ENCODE peak calls at places on chromosomes 5 and 9, in seven cellular contexts. R is memory B cell; Z is EL; T is GM04504; F is cardiac fibroblast; Q is stimulated activated CD8-positive, alpha-beta memory T cell treated with anti-CD3 and anti-CD28 coated beads, Interleukin-2, amount 100 ng/mL, for 48 hours; A is HEK293T. H is an unnamed sample.
A peak's percentile ranks its signal among the peaks of the same experiment; 100 is the strongest.

GRCh38 chr5:128426090-128426534 is 111.9 kb downstream of the FBN2 start:
- DNase-seq in T (no peak), A (no peak), F (no peak), Z (no peak), Q (no peak), R (no peak), H (no peak)

GRCh38 chr5:155562153-155562552 is 548.6 kb downstream of the KIF4B start:
- DNase-seq in R (no peak), Q (no peak), T (no peak), A (no peak), F (no peak), Z (no peak), H (no peak)

GRCh38 chr5:1003296-1003937 is 5.2 kb upstream of the NKD2 start:
- DNase-seq in F (no peak), T (no peak), A (no peak), Q (no peak), R (peak; percentile 8), Z (no peak), H (no peak)

GRCh38 chr9:83208065-83208850 is 145.3 kb upstream of the RASEF start:
- DNase-seq in F (peak; percentile 56), A (no peak), Q (no peak), R (no peak), T (no peak), Z (no peak), H (no peak)

GRCh38 chr5:167949435-167949834 is 342.0 kb upstream of the WWC1 start:
- DNase-seq in A (no peak), Z (no peak), Q (no peak), T (no peak), F (no peak), R (no peak), H (no peak)

GRCh38 chr9:100294341-100294740 is 58.4 kb downstream of the TEX10 start:
- DNase-seq in T (no peak), A (no peak), R (no peak), Z (no peak), Q (no peak), F (no peak), H (no peak)

GRCh38 chr5:142960309-142960696 is 190.1 kb downstream of the ARHGAP26 start:
- DNase-seq in A (no peak), Z (peak; percentile 91), R (no peak), F (peak; percentile 33), T (peak; percentile 55), Q (no peak), H (no peak)

GRCh38 chr9:125829743-125830142 is 82.6 kb downstream of the PBX3 start:
- DNase-seq in Z (no peak), F (peak; percentile 53), R (peak; percentile 38), Q (peak; percentile 12), T (no peak), A (no peak), H (peak; percentile 26)